ENCODE peak calls at places on chromosome 13, in four cellular contexts. R is BJ, Y is body of pancreas, O is SW 1271. P is an unnamed sample.

GRCh38 chr13:77506874-77507273 is 28.6 kb upstream of the SCEL start:
- DNase-seq in R (no peak), Y (no peak), O (peak), P (no peak)

GRCh38 chr13:76522083-76522755 is 364.0 kb downstream of the KCTD12 start:
- DNase-seq in R (no peak), Y (no peak), O (no peak), P (no peak)

GRCh38 chr13:98089246-98089645 is 53.6 kb upstream of the FARP1 start:
- DNase-seq in R (no peak), Y (no peak), O (no peak), P (no peak)

GRCh38 chr13:32669030-32669646 is 82.9 kb downstream of the PDS5B start:
- DNase-seq in R (no peak), Y (no peak), O (no peak), P (peak)

GRCh38 chr13:28478127-28478526 is 16.8 kb downstream of the FLT1 start:
- DNase-seq in R (peak), Y (no peak), O (no peak), P (no peak)

GRCh38 chr13:31207630-31208549 is 8.1 kb downstream of the B3GLCT start:
- DNase-seq in R (no peak), Y (no peak), O (no peak), P (no peak)

GRCh38 chr13:85377783-85378182 is 421.4 kb downstream of the SLITRK6 start:
- DNase-seq in R (no peak), Y (no peak), O (no peak), P (no peak)

GRCh38 chr13:66837246-66837645 is 392.9 kb downstream of the PCDH9 start:
- DNase-seq in R (no peak), Y (no peak), O (no peak), P (no peak)

GRCh38 chr13:97193577-97193976 is 28.6 kb upstream of the MBNL2 start:
- DNase-seq in R (no peak), Y (no peak), O (no peak), P (no peak)

GRCh38 chr13:92727118-92727517 is 499.5 kb upstream of the GPC6 start:
- DNase-seq in R (no peak), Y (no peak), O (no peak), P (no peak)

GRCh38 chr13:25420161-25420560 is 48.4 kb downstream of the ATP8A2 start:
- DNase-seq in R (no peak), Y (no peak), O (no peak), P (no peak)

GRCh38 chr13:111572956-111573355 is 252.5 kb downstream of the TEX29 start:
- DNase-seq in R (no peak), Y (peak), O (no peak), P (no peak)

GRCh38 chr13:78719367-78719766 is 60.4 kb upstream of the OBI1 start:
- DNase-seq in R (no peak), Y (no peak), O (no peak), P (no peak)

GRCh38 chr13:85362980-85363379 is 436.2 kb downstream of the SLITRK6 start:
- DNase-seq in R (no peak), Y (no peak), O (no peak), P (no peak)

GRCh38 chr13:48066310-48066989 is 28.5 kb downstream of the MED4 start:
- DNase-seq in R (no peak), Y (no peak), O (no peak), P (no peak)

GRCh38 chr13:110811008-110811720 is 97.7 kb downstream of the ING1 start:
- DNase-seq in R (peak), Y (no peak), O (no peak), P (no peak)

GRCh38 chr13:84455143-84455905 is 573.0 kb upstream of the SLITRK1 start:
- DNase-seq in R (no peak), Y (no peak), O (no peak), P (no peak)

GRCh38 chr13:110523180-110523579 is 38.3 kb downstream of the RAB20 start:
- DNase-seq in R (no peak), Y (no peak), O (no peak), P (no peak)

GRCh38 chr13:98272549-98272948 is 95.5 kb upstream of the RNF113B start:
- DNase-seq in R (no peak), Y (no peak), O (no peak), P (no peak)

GRCh38 chr13:109973279-109973678 is 186.9 kb upstream of the IRS2 start:
- DNase-seq in R (no peak), Y (no peak), O (no peak), P (no peak)

GRCh38 chr13:40666905-40667621 is 622 bp upstream of the FOXO1 start:
- DNase-seq in R (no peak), Y (peak), O (no peak), P (no peak)

GRCh38 chr13:40539954-40540706 is 126.3 kb downstream of the FOXO1 start:
- DNase-seq in R (peak), Y (no peak), O (no peak), P (peak)

GRCh38 chr13:41916173-41916954 is 44.5 kb downstream of the VWA8 start:
- DNase-seq in R (peak), Y (no peak), O (no peak), P (peak)

GRCh38 chr13:24215732-24216131 is 55.2 kb downstream of the SPATA13 start:
- DNase-seq in R (no peak), Y (peak), O (no peak), P (peak)

GRCh38 chr13:27194895-27195764 is 23.5 kb upstream of the USP12 start:
- DNase-seq in R (peak), Y (no peak), O (peak), P (peak)

GRCh38 chr13:52851153-52851962 is 2.9 kb upstream of the PCDH8 start:
- DNase-seq in R (no peak), Y (peak), O (no peak), P (no peak)

GRCh38 chr13:101795025-101795424 is 342.6 kb downstream of the ITGBL1 start:
- DNase-seq in R (no peak), Y (no peak), O (no peak), P (no peak)

GRCh38 chr13:106376411-106377112 is 158.9 kb downstream of the EFNB2 start:
- DNase-seq in R (peak), Y (no peak), O (no peak), P (peak)

GRCh38 chr13:33799950-33800592 is 17.9 kb upstream of the RFC3 start:
- DNase-seq in R (no peak), Y (no peak), O (no peak), P (no peak)

GRCh38 chr13:81762449-81762848 is 1421.5 kb upstream of the SPRY2 start:
- DNase-seq in R (no peak), Y (no peak), O (no peak), P (no peak)